ENCODE peak calls at places on chromosomes 3 and 15, in six cellular contexts. G, X, H, F, K and O are unnamed samples.

GRCh38 chr3:177300039-177300833 is 103.0 kb upstream of the TBL1XR1 start:
- DNase-seq in K (peak), H (peak), F (peak), X (no peak), G (no peak), O (no peak)

GRCh38 chr3:130820976-130821375 is 72.9 kb upstream of the ATP2C1 start:
- DNase-seq in H (peak), F (no peak), K (no peak), G (no peak), X (no peak), O (no peak)

GRCh38 chr3:24562874-24563273 is 68.2 kb upstream of the THRB start:
- DNase-seq in H (no peak), G (no peak), K (no peak), X (no peak), F (no peak), O (no peak)

GRCh38 chr3:162641869-162642350 is 1145.3 kb downstream of the OTOL1 start:
- DNase-seq in G (no peak), H (no peak), K (no peak), F (no peak), X (no peak), O (no peak)

GRCh38 chr3:150078983-150079739 is 108.5 kb upstream of the PFN2 start:
- DNase-seq in F (no peak), H (no peak), G (no peak), X (no peak), K (no peak), O (no peak)

GRCh38 chr3:172601066-172601832 is 78.0 kb upstream of the TNFSF10 start:
- DNase-seq in K (no peak), H (peak), X (no peak), F (no peak), G (no peak), O (no peak)

GRCh38 chr3:133938770-133939495 is 43.3 kb upstream of the RAB6B start:
- DNase-seq in K (no peak), X (no peak), F (no peak), G (no peak), H (no peak), O (no peak)

GRCh38 chr15:40336129-40337122 is 4.3 kb downstream of the CCDC9B start:
- DNase-seq in H (no peak), G (no peak), K (no peak), X (no peak), F (peak), O (no peak)

GRCh38 chr3:178392553-178392952 is 143.7 kb upstream of the KCNMB2 start:
- DNase-seq in K (no peak), G (no peak), X (no peak), H (no peak), F (no peak), O (no peak)

GRCh38 chr3:14216257-14217048 is 37.8 kb downstream of the LSM3 start:
- DNase-seq in F (no peak), X (peak), G (no peak), H (peak), K (no peak), O (no peak)

GRCh38 chr15:29896062-29896461 is 73.8 kb upstream of the TJP1 start:
- DNase-seq in H (no peak), K (no peak), G (no peak), F (no peak), X (no peak), O (no peak)

GRCh38 chr3:58369038-58369437 is 36.3 kb downstream of the PXK start:
- DNase-seq in X (no peak), K (no peak), F (no peak), G (no peak), H (no peak), O (no peak)

GRCh38 chr3:143601738-143602480 is 246.4 kb downstream of the SLC9A9 start:
- DNase-seq in K (no peak), X (no peak), H (no peak), F (no peak), G (no peak), O (no peak)

GRCh38 chr3:39911465-39912309 is 102.3 kb downstream of the MYRIP start:
- DNase-seq in X (no peak), H (peak), K (no peak), G (no peak), F (no peak), O (no peak)

GRCh38 chr15:67105065-67105951 is 39.9 kb downstream of the SMAD3 start:
- DNase-seq in H (peak), F (no peak), K (no peak), X (no peak), G (no peak), O (no peak)

GRCh38 chr3:57911588-57911987 is 96.6 kb upstream of the FLNB start:
- DNase-seq in F (no peak), H (peak), X (no peak), K (no peak), G (no peak), O (no peak)

GRCh38 chr3:71195492-71195891 is 388.0 kb downstream of the FOXP1 start:
- DNase-seq in F (no peak), X (no peak), G (no peak), H (peak), K (no peak), O (no peak)

GRCh38 chr3:30945291-30945690 is 50.8 kb upstream of the GADL1 start:
- DNase-seq in G (no peak), K (no peak), X (no peak), H (no peak), F (no peak), O (no peak)

GRCh38 chr15:70348581-70349344 is 251.0 kb upstream of the TLE3 start:
- DNase-seq in F (no peak), G (no peak), H (no peak), K (no peak), X (no peak), O (no peak)

GRCh38 chr3:21913791-21914190 is 162.8 kb upstream of the ZNF385D start:
- DNase-seq in H (no peak), X (no peak), F (no peak), K (no peak), G (no peak), O (no peak)

GRCh38 chr3:71206305-71206704 is 377.2 kb downstream of the FOXP1 start:
- DNase-seq in H (no peak), F (no peak), G (no peak), X (no peak), K (no peak), O (no peak)

GRCh38 chr3:72890166-72890925 is 2.5 kb downstream of the GXYLT2 start:
- DNase-seq in F (no peak), X (no peak), G (no peak), H (peak), K (no peak), O (no peak)

GRCh38 chr3:123328851-123329635 is 119.8 kb downstream of the ADCY5 start:
- DNase-seq in K (no peak), X (no peak), G (peak), F (peak), H (peak), O (peak)

GRCh38 chr3:133934996-133935842 is 39.5 kb upstream of the RAB6B start:
- DNase-seq in X (no peak), F (no peak), G (no peak), H (no peak), K (no peak), O (no peak)

GRCh38 chr3:123457841-123458240 is 9.0 kb upstream of the ADCY5 start:
- DNase-seq in F (no peak), H (no peak), G (no peak), K (no peak), X (no peak), O (no peak)

GRCh38 chr3:108472011-108472591 is 38.3 kb downstream of the MYH15 start:
- DNase-seq in F (no peak), H (no peak), K (no peak), G (no peak), X (no peak), O (no peak)

GRCh38 chr3:55891106-55891505 is 404.0 kb upstream of the WNT5A start:
- DNase-seq in G (no peak), H (no peak), K (no peak), F (no peak), X (no peak), O (no peak)

DNA sequence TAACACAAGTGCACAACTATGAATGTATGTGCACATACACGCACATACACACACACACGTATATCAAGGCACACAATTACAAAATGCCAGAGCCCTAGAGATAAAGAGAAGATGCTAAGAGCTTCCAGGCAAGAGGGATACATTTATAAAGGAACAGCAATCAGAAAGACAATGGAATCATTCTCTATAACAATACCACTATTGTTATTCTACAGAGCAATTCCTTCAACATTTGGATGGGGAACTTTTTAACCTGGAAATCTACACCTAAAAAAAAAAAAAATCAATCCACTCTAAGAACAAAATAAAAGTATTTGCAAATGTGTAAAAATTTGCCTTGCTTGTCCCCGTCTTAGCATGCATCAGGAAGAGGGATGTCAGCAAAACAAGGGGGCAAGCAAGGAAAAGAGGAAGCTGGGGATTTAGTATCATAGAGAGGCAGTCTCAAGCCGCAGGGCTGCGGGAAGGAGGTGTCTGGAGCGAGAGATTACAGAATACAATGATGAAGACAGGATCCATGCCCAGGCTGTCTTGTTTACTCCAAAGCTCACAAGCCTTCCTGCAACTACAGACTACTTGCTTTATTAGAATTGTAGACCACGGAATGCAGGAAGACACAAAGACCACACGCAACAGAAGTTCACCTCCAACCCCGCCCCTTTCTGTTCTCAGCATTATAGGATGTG is 220.2 kb downstream of the NTRK3 start:
- DNase-seq in G (no peak), X (no peak), K (no peak), F (no peak), H (no peak), O (no peak)
- TF ChIP-seq TAF1 in G (no peak), X (no peak), K (no peak), F (no peak), H (no peak), O (no peak)

GRCh38 chr3:116056280-116056679 is 389.0 kb downstream of the LSAMP start:
- DNase-seq in H (no peak), K (no peak), G (no peak), F (no peak), X (no peak), O (no peak)

GRCh38 chr3:116058844-116059243 is 386.4 kb downstream of the LSAMP start:
- DNase-seq in X (no peak), K (no peak), G (no peak), H (no peak), F (no peak), O (no peak)

GRCh38 chr3:116057403-116058006 is 387.8 kb downstream of the LSAMP start:
- DNase-seq in F (no peak), H (no peak), G (no peak), X (no peak), K (no peak), O (no peak)

GRCh38 chr3:116064646-116065045 is 380.6 kb downstream of the LSAMP start:
- DNase-seq in X (no peak), K (no peak), G (no peak), H (no peak), F (no peak), O (no peak)

DNA sequence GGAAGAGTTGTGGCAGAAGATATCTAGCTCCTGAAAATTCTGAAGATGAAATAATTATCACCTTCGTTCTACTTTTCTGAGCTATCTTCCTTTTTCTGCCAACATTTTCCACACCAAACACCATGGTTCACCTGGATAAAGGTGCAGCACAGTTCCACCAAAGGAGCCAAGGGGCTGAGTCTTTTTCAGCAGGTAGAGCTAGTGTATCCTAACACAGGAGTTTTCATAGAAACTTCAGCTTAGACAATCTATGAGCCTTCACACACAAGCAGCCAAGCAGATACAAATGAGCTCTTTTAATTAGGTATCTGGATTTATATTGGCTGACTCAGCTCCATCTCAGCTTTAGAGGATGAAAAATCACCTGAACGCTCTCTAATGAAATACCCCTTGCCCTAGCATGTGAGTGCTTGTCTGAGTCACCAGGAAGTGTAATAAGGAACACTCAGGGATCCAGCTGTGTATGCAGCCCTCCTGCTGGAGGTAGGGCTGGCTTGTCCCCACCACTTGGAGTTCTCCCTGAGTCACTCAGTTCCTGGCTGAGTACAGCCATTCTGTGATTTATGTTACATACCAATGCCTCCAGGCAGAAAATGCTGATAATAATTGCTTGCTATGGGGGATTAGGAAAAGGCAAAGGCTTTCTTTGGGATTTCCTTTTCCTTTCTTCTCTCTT is 385.7 kb downstream of the LSAMP start:
- DNase-seq in K (no peak), X (peak), H (peak), G (no peak), F (peak), O (no peak)
- TF ChIP-seq POLR2AphosphoS5 in K (no peak), X (no peak), H (no peak), G (no peak), F (no peak), O (no peak)

DNA sequence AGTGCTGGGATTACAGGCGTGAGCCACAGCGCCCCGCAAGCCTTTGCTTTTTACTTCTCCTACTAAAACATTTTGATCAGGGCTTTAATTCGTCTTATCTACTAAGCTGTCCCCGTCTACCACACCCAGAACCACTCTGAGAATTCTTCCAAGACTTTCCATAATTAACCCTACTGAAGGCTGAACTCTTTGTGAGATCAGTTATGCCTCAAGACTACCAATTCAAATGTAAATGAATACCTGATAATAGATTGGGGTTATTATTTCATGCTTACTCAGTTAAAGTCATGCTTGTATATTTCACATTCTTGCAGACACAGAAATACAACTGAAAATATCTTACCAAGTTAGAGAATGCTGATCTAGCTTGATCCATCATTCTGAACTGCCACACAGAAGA is 5.2 kb downstream of the TFRC start:
- DNase-seq in G (no peak), H (no peak), F (no peak), K (no peak), X (no peak), O (no peak)
- TF ChIP-seq POLR2A in G (no peak), H (no peak), F (no peak), K (no peak), X (no peak), O (no peak)

GRCh38 chr3:46297658-46298423 is 55.6 kb downstream of the CCR3 start:
- DNase-seq in X (no peak), H (no peak), G (no peak), K (no peak), F (no peak), O (no peak)
- TF ChIP-seq TAF1 in X (no peak), H (no peak), G (no peak), K (no peak), F (no peak), O (no peak)

GRCh38 chr3:120425877-120426276 is 24.9 kb downstream of the FSTL1 start:
- DNase-seq in H (no peak), X (no peak), G (no peak), F (no peak), K (no peak), O (no peak)
- TF ChIP-seq POLR2AphosphoS5 in H (no peak), X (no peak), G (no peak), F (no peak), K (no peak), O (no peak)

GRCh38 chr3:65902304-65902793 is 136.4 kb downstream of the MAGI1 start:
- DNase-seq in H (no peak), F (no peak), G (no peak), K (no peak), X (peak), O (no peak)
- TF ChIP-seq POLR2A in H (no peak), F (no peak), G (no peak), K (no peak), X (no peak), O (no peak)

GRCh38 chr3:188126271-188126670 is 27.7 kb upstream of the LPP start:
- DNase-seq in K (no peak), X (no peak), F (no peak), H (no peak), G (no peak), O (no peak)
- TF ChIP-seq TAF1 in K (no peak), X (no peak), F (no peak), H (no peak), G (no peak), O (no peak)